ENCODE peak calls at places on chromosomes 13 and 19, in four cellular contexts. K, Q, J and A are unnamed samples. For H3K27me3, the result is how much of the 10 kb centered on the place peaks cover.

GRCh38 chr13:24161010-24161775 is 673 bp downstream of the SPATA13 start:
- DNase-seq in K (no peak), Q (no peak), J (peak), A (peak)

GRCh38 chr13:46604226-46604968 is 51.4 kb downstream of the LRCH1 start:
- DNase-seq in K (no peak), Q (no peak), J (no peak), A (peak)

GRCh38 chr13:85632526-85633215 is 166.5 kb downstream of the SLITRK6 start:
- DNase-seq in K (no peak), Q (no peak), J (no peak), A (no peak)

GRCh38 chr13:110382229-110382628 is 75.1 kb downstream of the COL4A2 start:
- DNase-seq in K (no peak), Q (no peak), J (no peak), A (no peak)

GRCh38 chr19:47231215-47232054 is 436 bp upstream of the BBC3 start:
- DNase-seq in K (peak), Q (peak), J (peak), A (peak)

GRCh38 chr13:32737111-32737571 is 150.9 kb downstream of the PDS5B start:
- DNase-seq in K (no peak), Q (peak), J (no peak), A (peak)

GRCh38 chr19:37691881-37692504 is 27.6 kb downstream of the ZNF607 start:
- DNase-seq in K (peak), Q (peak), J (peak), A (peak)

GRCh38 chr13:48561461-48562224 is 28.8 kb upstream of the RCBTB2 start:
- DNase-seq in K (no peak), Q (no peak), J (no peak), A (no peak)

GRCh38 chr13:21364357-21364756 is 94.7 kb downstream of the ZDHHC20 start:
- DNase-seq in K (no peak), Q (no peak), J (no peak), A (no peak)

GRCh38 chr13:32234914-32235313 is 80.2 kb downstream of the ZAR1L start:
- DNase-seq in K (no peak), Q (no peak), J (no peak), A (no peak)

GRCh38 chr13:64278493-64278892 is 2862.8 kb upstream of the PCDH20 start:
- DNase-seq in K (no peak), Q (no peak), J (no peak), A (no peak)

GRCh38 chr19:15285896-15286591 is 46.3 kb downstream of the BRD4 start:
- DNase-seq in K (no peak), Q (peak), J (no peak), A (no peak)

GRCh38 chr19:39212377-39212742 is 8.3 kb upstream of the SYCN start:
- DNase-seq in K (no peak), Q (peak), J (peak), A (no peak)

GRCh38 chr19:40799558-40800338 is 757 bp downstream of the EGLN2 start:
- DNase-seq in K (no peak), Q (no peak), J (peak), A (no peak)

GRCh38 chr19:36212895-36213294 is 1.6 kb downstream of the ZNF565 start:
- DNase-seq in K (peak), Q (no peak), J (no peak), A (no peak)

GRCh38 chr13:62747629-62748028 is 1332.0 kb upstream of the PCDH20 start:
- DNase-seq in K (no peak), Q (no peak), J (no peak), A (no peak)

GRCh38 chr19:1935484-1936208 is 5.3 kb upstream of the CSNK1G2 start:
- DNase-seq in K (no peak), Q (no peak), J (no peak), A (no peak)

GRCh38 chr19:36331353-36332228 is 47.4 kb downstream of the ZFP14 start:
- DNase-seq in K (peak), Q (peak), J (peak), A (peak)

GRCh38 chr19:35027851-35028599 is 2.2 kb upstream of the SCN1B start:
- DNase-seq in K (no peak), Q (no peak), J (no peak), A (no peak)

GRCh38 chr13:33289966-33290365 is 4.4 kb upstream of the STARD13 start:
- DNase-seq in K (no peak), Q (no peak), J (no peak), A (no peak)

GRCh38 chr13:38685974-38686571 is 804 bp upstream of the FREM2 start:
- DNase-seq in K (no peak), Q (no peak), J (no peak), A (no peak)

GRCh38 chr13:31051999-31052398 is 109.7 kb downstream of the HSPH1 start:
- DNase-seq in K (peak), Q (no peak), J (no peak), A (no peak)

GRCh38 chr13:113920173-113920572 is 53.7 kb downstream of the C13orf46 start:
- DNase-seq in K (peak), Q (no peak), J (no peak), A (no peak)

GRCh38 chr19:39124136-39124764 is 1.3 kb upstream of the PAK4 start:
- DNase-seq in K (no peak), Q (no peak), J (no peak), A (no peak)

GRCh38 chr19:14561832-14562351 is 10.0 kb downstream of the NDUFB7 start:
- DNase-seq in K (no peak), Q (no peak), J (peak), A (peak)

GRCh38 chr13:42283574-42283973 is 11.6 kb downstream of the AKAP11 start:
- DNase-seq in K (no peak), Q (no peak), J (no peak), A (no peak)

DNA sequence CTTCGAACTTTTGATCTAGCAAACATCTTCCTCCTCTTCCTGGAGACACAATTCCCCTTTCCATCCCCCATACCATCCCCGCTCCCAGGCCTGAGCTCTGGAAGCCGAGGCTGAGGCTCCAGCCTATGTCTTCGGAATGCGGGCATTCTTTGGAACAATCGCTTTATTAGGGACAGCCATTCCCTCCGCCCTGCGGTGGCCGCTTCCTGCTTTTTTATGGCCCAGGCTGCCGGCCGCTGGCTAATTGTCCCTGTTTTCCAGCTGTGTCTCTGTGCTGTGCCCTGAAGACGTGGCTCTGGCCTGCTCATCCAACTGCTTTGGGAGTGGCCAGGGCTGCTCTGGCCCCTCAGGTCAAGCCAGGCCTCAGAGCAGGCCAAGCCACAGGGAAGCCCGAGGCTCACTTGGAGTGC is 2.1 kb upstream of the CDX2 start:
- DNase-seq in K (peak), Q (no peak), J (peak), A (no peak)
- H3K27me3 ChIP-seq in K (half or more), Q (under half), J (under half), A (half or more)

GRCh38 chr19:8340341-8341096 is 2.5 kb downstream of the KANK3 start:
- DNase-seq in K (no peak), Q (no peak), J (peak), A (no peak)
- TF ChIP-seq POLR2AphosphoS5 in K (no peak), Q (no peak), J (peak), A (no peak)

DNA sequence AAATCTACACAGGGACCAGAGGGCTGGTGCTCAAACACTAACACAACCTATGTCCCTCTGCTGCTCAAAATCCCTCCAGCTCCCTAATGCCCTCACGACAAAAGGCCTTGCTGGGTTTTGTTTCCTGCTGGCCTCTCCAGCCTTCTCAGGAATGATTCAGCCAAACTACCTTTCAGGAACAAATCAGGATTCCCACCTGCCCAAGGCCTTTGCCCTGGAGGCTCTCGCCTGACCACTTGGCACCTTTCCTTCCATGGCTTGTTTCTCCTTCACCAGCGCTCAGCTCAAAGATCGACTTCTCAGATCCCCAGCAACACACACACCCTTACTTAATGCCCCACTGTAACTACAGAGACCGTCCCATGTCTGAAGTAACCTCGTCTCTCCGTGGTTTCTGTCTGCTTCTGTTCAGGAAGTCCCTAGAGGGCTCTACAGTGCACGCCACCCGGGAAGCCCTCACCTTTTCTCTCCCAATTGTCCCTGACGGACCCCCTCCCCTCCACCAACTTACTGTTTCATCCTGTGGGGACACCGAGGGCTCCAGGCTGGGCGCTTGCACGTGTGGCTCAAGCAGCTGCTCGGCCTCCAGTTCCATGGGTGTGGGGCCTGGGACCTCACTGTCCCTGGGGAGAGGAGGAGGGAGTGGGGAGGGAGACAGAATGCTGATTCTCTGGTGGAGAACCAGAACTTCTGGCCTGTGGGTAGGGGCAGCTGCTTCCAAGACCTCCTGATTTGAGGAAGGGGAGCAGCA is 3.3 kb upstream of the SIX5 start:
- DNase-seq in K (peak), Q (no peak), J (peak), A (no peak)
- TF ChIP-seq POLR2A in K (no peak), Q (peak), J (no peak), A (no peak)

GRCh38 chr19:50818859-50819472 is 4.6 kb downstream of the KLK1 start:
- DNase-seq in K (no peak), Q (no peak), J (no peak), A (no peak)

GRCh38 chr19:50820549-50821247 is 2.9 kb downstream of the KLK1 start:
- DNase-seq in K (no peak), Q (peak), J (no peak), A (no peak)

GRCh38 chr19:50819636-50820035 is 4.0 kb downstream of the KLK1 start:
- DNase-seq in K (no peak), Q (no peak), J (no peak), A (no peak)

GRCh38 chr19:50821248-50821612 is 2.4 kb downstream of the KLK1 start:
- DNase-seq in K (no peak), Q (no peak), J (no peak), A (no peak)

GRCh38 chr19:50820086-50820485 is 3.5 kb downstream of the KLK1 start:
- DNase-seq in K (no peak), Q (no peak), J (no peak), A (no peak)
- H3K27me3 ChIP-seq in K (half or more), Q (under half), J (under half), A (under half)

GRCh38 chr19:49689133-49690072 is at the start of gene ADM5:
- DNase-seq in K (peak), Q (no peak), J (peak), A (peak)
- TF ChIP-seq POLR2AphosphoS5 in K (no peak), Q (peak), J (no peak), A (no peak)

DNA sequence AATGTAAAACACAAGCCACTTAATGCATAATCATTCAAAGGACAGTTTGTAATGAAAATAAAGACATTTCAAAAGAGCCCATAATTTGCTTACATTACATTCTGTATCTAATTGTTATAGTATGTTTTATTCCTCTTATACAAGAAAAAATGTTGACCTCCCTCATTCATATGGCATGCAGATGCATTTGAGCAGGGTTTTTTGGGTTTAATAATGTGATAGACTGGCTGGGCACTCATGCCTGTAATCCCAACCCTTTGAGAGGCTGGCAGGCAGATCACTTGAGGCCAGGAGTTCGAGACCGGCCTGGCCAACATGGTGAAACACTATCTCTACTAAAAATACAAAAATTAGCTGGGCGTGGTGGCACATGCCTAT is 11.6 kb upstream of the ARL11 start:
- DNase-seq in K (no peak), Q (no peak), J (no peak), A (no peak)
- TF ChIP-seq POLR2A in K (no peak), Q (no peak), J (no peak), A (no peak)